ENCODE peak calls at places on chromosomes 11 and 22, in ten cellular contexts. One of them, this sample, is unnamed.

GRCh38 chr11:128881221-128881620 is 9.9 kb upstream of the KCNJ5 start:
- DNase-seq in Right ventricle myocardium superior: no peak
- DNase-seq in SJCRH30: no peak
- DNase-seq in DMS153: no peak
- DNase-seq in adrenal gland: no peak
- DNase-seq in HTR-8/SVneo: no peak
- DNase-seq in T-helper 17 cell: no peak
- DNase-seq in T-helper 2 cell: no peak
- DNase-seq in brain microvascular endothelial cell: no peak
- DNase-seq in kidney tubule cell: no peak
- DNase-seq in this sample: no peak

GRCh38 chr11:44950625-44951472 is at the start of gene TP53I11:
- DNase-seq in adrenal gland: peak; percentile 80
- DNase-seq in T-helper 2 cell: peak; percentile 34
- DNase-seq in kidney tubule cell: peak; percentile 31
- DNase-seq in DMS153: peak; percentile 46
- DNase-seq in HTR-8/SVneo: peak; percentile 71
- DNase-seq in SJCRH30: peak; percentile 61
- DNase-seq in T-helper 17 cell: peak; percentile 43
- DNase-seq in Right ventricle myocardium superior: peak; percentile 92
- DNase-seq in brain microvascular endothelial cell: peak; percentile 25
- DNase-seq in this sample: peak; percentile 93

GRCh38 chr22:37032535-37033460 is 13.3 kb downstream of the MPST start:
- DNase-seq in HTR-8/SVneo: no peak
- DNase-seq in DMS153: no peak
- DNase-seq in T-helper 2 cell: no peak
- DNase-seq in brain microvascular endothelial cell: no peak
- DNase-seq in T-helper 17 cell: no peak
- DNase-seq in adrenal gland: no peak
- DNase-seq in kidney tubule cell: peak; percentile 92
- DNase-seq in SJCRH30: no peak
- DNase-seq in Right ventricle myocardium superior: no peak
- DNase-seq in this sample: no peak

GRCh38 chr11:60504219-60504618 is 11.0 kb upstream of the MS4A13 start:
- DNase-seq in adrenal gland: no peak
- DNase-seq in SJCRH30: no peak
- DNase-seq in T-helper 2 cell: no peak
- DNase-seq in HTR-8/SVneo: no peak
- DNase-seq in T-helper 17 cell: no peak
- DNase-seq in Right ventricle myocardium superior: no peak
- DNase-seq in brain microvascular endothelial cell: no peak
- DNase-seq in DMS153: no peak
- DNase-seq in kidney tubule cell: no peak
- DNase-seq in this sample: no peak

GRCh38 chr11:128054323-128054910 is 532.9 kb downstream of the ETS1 start:
- DNase-seq in DMS153: no peak
- DNase-seq in adrenal gland: no peak
- DNase-seq in T-helper 17 cell: no peak
- DNase-seq in kidney tubule cell: no peak
- DNase-seq in T-helper 2 cell: no peak
- DNase-seq in SJCRH30: no peak
- DNase-seq in HTR-8/SVneo: no peak
- DNase-seq in Right ventricle myocardium superior: no peak
- DNase-seq in brain microvascular endothelial cell: no peak
- DNase-seq in this sample: no peak

GRCh38 chr11:72712168-72712721 is 38.0 kb upstream of the PDE2A start:
- DNase-seq in kidney tubule cell: no peak
- DNase-seq in T-helper 17 cell: no peak
- DNase-seq in brain microvascular endothelial cell: no peak
- DNase-seq in HTR-8/SVneo: no peak
- DNase-seq in Right ventricle myocardium superior: peak; percentile 78
- DNase-seq in adrenal gland: peak; percentile 81
- DNase-seq in T-helper 2 cell: no peak
- DNase-seq in SJCRH30: no peak
- DNase-seq in DMS153: no peak
- DNase-seq in this sample: no peak

GRCh38 chr11:86174101-86175046 is 70.2 kb upstream of the EED start:
- DNase-seq in Right ventricle myocardium superior: peak; percentile 88
- DNase-seq in adrenal gland: peak; percentile 96
- DNase-seq in HTR-8/SVneo: peak; percentile 77
- DNase-seq in T-helper 2 cell: no peak
- DNase-seq in SJCRH30: peak; percentile 97
- DNase-seq in kidney tubule cell: peak; percentile 99
- DNase-seq in T-helper 17 cell: no peak
- DNase-seq in DMS153: no peak
- DNase-seq in brain microvascular endothelial cell: peak; percentile 96
- DNase-seq in this sample: no peak

GRCh38 chr22:23178512-23179254 is 1.6 kb upstream of the BCR start:
- DNase-seq in SJCRH30: peak; percentile 66
- DNase-seq in kidney tubule cell: peak; percentile 60
- DNase-seq in T-helper 17 cell: peak; percentile 48
- DNase-seq in brain microvascular endothelial cell: peak; percentile 40
- DNase-seq in T-helper 2 cell: peak; percentile 45
- DNase-seq in DMS153: peak; percentile 45
- DNase-seq in Right ventricle myocardium superior: peak; percentile 78
- DNase-seq in adrenal gland: peak; percentile 81
- DNase-seq in HTR-8/SVneo: peak; percentile 59
- DNase-seq in this sample: peak; percentile 87

GRCh38 chr11:65429724-65430405 is 7.3 kb downstream of the NEAT1 start:
- DNase-seq in DMS153: no peak
- DNase-seq in kidney tubule cell: peak; percentile 84
- DNase-seq in brain microvascular endothelial cell: peak; percentile 66
- DNase-seq in T-helper 17 cell: no peak
- DNase-seq in Right ventricle myocardium superior: peak; percentile 86
- DNase-seq in HTR-8/SVneo: no peak
- DNase-seq in T-helper 2 cell: no peak
- DNase-seq in adrenal gland: peak; percentile 88
- DNase-seq in SJCRH30: no peak
- DNase-seq in this sample: no peak

GRCh38 chr22:38271927-38272372 is 860 bp downstream of the TMEM184B start:
- DNase-seq in adrenal gland: peak; percentile 73
- DNase-seq in T-helper 2 cell: no peak
- DNase-seq in DMS153: peak; percentile 60
- DNase-seq in SJCRH30: no peak
- DNase-seq in brain microvascular endothelial cell: no peak
- DNase-seq in T-helper 17 cell: no peak
- DNase-seq in Right ventricle myocardium superior: peak; percentile 46
- DNase-seq in kidney tubule cell: peak; percentile 40
- DNase-seq in HTR-8/SVneo: no peak
- DNase-seq in this sample: no peak

GRCh38 chr22:25582946-25583345 is 18.5 kb downstream of the GRK3 start:
- DNase-seq in Right ventricle myocardium superior: no peak
- DNase-seq in T-helper 17 cell: no peak
- DNase-seq in kidney tubule cell: peak; percentile 68
- DNase-seq in T-helper 2 cell: no peak
- DNase-seq in brain microvascular endothelial cell: no peak
- DNase-seq in HTR-8/SVneo: no peak
- DNase-seq in SJCRH30: peak; percentile 36
- DNase-seq in adrenal gland: no peak
- DNase-seq in DMS153: no peak
- DNase-seq in this sample: no peak

GRCh38 chr11:2515401-2516275 is 70.8 kb downstream of the KCNQ1 start:
- DNase-seq in brain microvascular endothelial cell: no peak
- DNase-seq in SJCRH30: peak; percentile 0
- DNase-seq in Right ventricle myocardium superior: peak; percentile 39
- DNase-seq in T-helper 2 cell: peak; percentile 8
- DNase-seq in DMS153: no peak
- DNase-seq in T-helper 17 cell: no peak
- DNase-seq in kidney tubule cell: no peak
- DNase-seq in adrenal gland: peak; percentile 45
- DNase-seq in HTR-8/SVneo: no peak
- DNase-seq in this sample: peak; percentile 13

GRCh38 chr11:113261709-113262475 is 52.5 kb upstream of the TTC12 start:
- DNase-seq in T-helper 2 cell: no peak
- DNase-seq in kidney tubule cell: no peak
- DNase-seq in T-helper 17 cell: no peak
- DNase-seq in Right ventricle myocardium superior: no peak
- DNase-seq in DMS153: no peak
- DNase-seq in SJCRH30: no peak
- DNase-seq in adrenal gland: peak; percentile 76
- DNase-seq in HTR-8/SVneo: no peak
- DNase-seq in brain microvascular endothelial cell: no peak
- DNase-seq in this sample: no peak

GRCh38 chr11:23520226-23520960 is 660.1 kb upstream of the CCDC179 start:
- DNase-seq in T-helper 17 cell: no peak
- DNase-seq in Right ventricle myocardium superior: no peak
- DNase-seq in brain microvascular endothelial cell: no peak
- DNase-seq in kidney tubule cell: no peak
- DNase-seq in SJCRH30: no peak
- DNase-seq in DMS153: no peak
- DNase-seq in HTR-8/SVneo: no peak
- DNase-seq in adrenal gland: no peak
- DNase-seq in T-helper 2 cell: no peak
- DNase-seq in this sample: no peak

GRCh38 chr11:12813371-12814225 is 139.4 kb downstream of the TEAD1 start:
- DNase-seq in Right ventricle myocardium superior: no peak
- DNase-seq in brain microvascular endothelial cell: peak; percentile 63
- DNase-seq in HTR-8/SVneo: no peak
- DNase-seq in kidney tubule cell: peak; percentile 61
- DNase-seq in T-helper 17 cell: no peak
- DNase-seq in DMS153: no peak
- DNase-seq in adrenal gland: peak; percentile 67
- DNase-seq in SJCRH30: no peak
- DNase-seq in T-helper 2 cell: no peak
- DNase-seq in this sample: peak; percentile 45

GRCh38 chr11:72493426-72494108 is 59.2 kb upstream of the CLPB start:
- DNase-seq in HTR-8/SVneo: no peak
- DNase-seq in DMS153: no peak
- DNase-seq in kidney tubule cell: no peak
- DNase-seq in brain microvascular endothelial cell: no peak
- DNase-seq in Right ventricle myocardium superior: no peak
- DNase-seq in T-helper 17 cell: no peak
- DNase-seq in SJCRH30: peak; percentile 34
- DNase-seq in adrenal gland: no peak
- DNase-seq in T-helper 2 cell: no peak
- DNase-seq in this sample: no peak

GRCh38 chr11:76787911-76788596 is 4.9 kb downstream of the TSKU start:
- DNase-seq in T-helper 17 cell: no peak
- DNase-seq in DMS153: no peak
- DNase-seq in T-helper 2 cell: no peak
- DNase-seq in Right ventricle myocardium superior: no peak
- DNase-seq in SJCRH30: no peak
- DNase-seq in brain microvascular endothelial cell: no peak
- DNase-seq in adrenal gland: no peak
- DNase-seq in HTR-8/SVneo: no peak
- DNase-seq in kidney tubule cell: peak; percentile 32
- DNase-seq in this sample: no peak

GRCh38 chr11:110374921-110375320 is 54.8 kb upstream of the FDX1 start:
- DNase-seq in SJCRH30: no peak
- DNase-seq in adrenal gland: peak; percentile 82
- DNase-seq in kidney tubule cell: no peak
- DNase-seq in T-helper 17 cell: no peak
- DNase-seq in HTR-8/SVneo: no peak
- DNase-seq in DMS153: no peak
- DNase-seq in T-helper 2 cell: no peak
- DNase-seq in brain microvascular endothelial cell: no peak
- DNase-seq in Right ventricle myocardium superior: no peak
- DNase-seq in this sample: no peak

GRCh38 chr22:39520874-39521857 is 804 bp downstream of the ATF4 start:
- DNase-seq in T-helper 2 cell: peak; percentile 39
- DNase-seq in SJCRH30: peak; percentile 70
- DNase-seq in T-helper 17 cell: peak; percentile 49
- DNase-seq in kidney tubule cell: peak; percentile 82
- DNase-seq in HTR-8/SVneo: no peak
- DNase-seq in Right ventricle myocardium superior: peak; percentile 90
- DNase-seq in adrenal gland: peak; percentile 87
- DNase-seq in brain microvascular endothelial cell: peak; percentile 72
- DNase-seq in DMS153: peak; percentile 30
- DNase-seq in this sample: no peak

GRCh38 chr11:110123003-110123402 is 29.8 kb downstream of the ZC3H12C start:
- DNase-seq in T-helper 17 cell: no peak
- DNase-seq in brain microvascular endothelial cell: peak; percentile 68
- DNase-seq in DMS153: no peak
- DNase-seq in T-helper 2 cell: no peak
- DNase-seq in kidney tubule cell: no peak
- DNase-seq in adrenal gland: no peak
- DNase-seq in SJCRH30: no peak
- DNase-seq in HTR-8/SVneo: no peak
- DNase-seq in Right ventricle myocardium superior: no peak
- DNase-seq in this sample: no peak

GRCh38 chr11:1228921-1229451 is 6.1 kb downstream of the MUC5B start:
- DNase-seq in Right ventricle myocardium superior: peak; percentile 15
- DNase-seq in SJCRH30: no peak
- DNase-seq in T-helper 17 cell: no peak
- DNase-seq in kidney tubule cell: no peak
- DNase-seq in T-helper 2 cell: no peak
- DNase-seq in adrenal gland: no peak
- DNase-seq in HTR-8/SVneo: no peak
- DNase-seq in DMS153: no peak
- DNase-seq in brain microvascular endothelial cell: no peak
- DNase-seq in this sample: peak; percentile 46

GRCh38 chr11:77630311-77630710 is 7.3 kb downstream of the CLNS1A start:
- DNase-seq in SJCRH30: no peak
- DNase-seq in HTR-8/SVneo: no peak
- DNase-seq in kidney tubule cell: no peak
- DNase-seq in adrenal gland: no peak
- DNase-seq in DMS153: no peak
- DNase-seq in T-helper 2 cell: no peak
- DNase-seq in Right ventricle myocardium superior: no peak
- DNase-seq in T-helper 17 cell: no peak
- DNase-seq in brain microvascular endothelial cell: no peak
- DNase-seq in this sample: no peak

GRCh38 chr11:73969991-73970800 is 12.4 kb downstream of the UCP2 start:
- DNase-seq in Right ventricle myocardium superior: no peak
- DNase-seq in T-helper 2 cell: no peak
- DNase-seq in SJCRH30: no peak
- DNase-seq in brain microvascular endothelial cell: no peak
- DNase-seq in HTR-8/SVneo: no peak
- DNase-seq in T-helper 17 cell: no peak
- DNase-seq in kidney tubule cell: no peak
- DNase-seq in DMS153: no peak
- DNase-seq in adrenal gland: no peak
- DNase-seq in this sample: no peak

GRCh38 chr22:46514592-46515207 is 22.7 kb downstream of the CELSR1 start:
- DNase-seq in T-helper 17 cell: no peak
- DNase-seq in SJCRH30: no peak
- DNase-seq in HTR-8/SVneo: peak; percentile 54
- DNase-seq in kidney tubule cell: peak; percentile 62
- DNase-seq in adrenal gland: no peak
- DNase-seq in brain microvascular endothelial cell: peak; percentile 55
- DNase-seq in Right ventricle myocardium superior: no peak
- DNase-seq in DMS153: no peak
- DNase-seq in T-helper 2 cell: no peak
- DNase-seq in this sample: no peak

This sample was measured in 8988T.